ENCODE peak calls at places on chromosomes 5 and 9, in four cellular contexts. D is iPS-NIHi11, Z is SK-N-DZ, V is WTC11. U is an unnamed sample.

GRCh38 chr5:3886521-3887461 is 291.2 kb downstream of the IRX1 start:
- DNase-seq in D (no peak), Z (no peak), V (no peak), U (no peak)

GRCh38 chr5:143938230-143938629 is 126.3 kb downstream of the HMHB1 start:
- DNase-seq in D (no peak), Z (no peak), V (no peak), U (no peak)

GRCh38 chr5:5135957-5136676 is 4.0 kb upstream of the ADAMTS16 start:
- DNase-seq in D (no peak), Z (no peak), V (no peak), U (no peak)

GRCh38 chr5:131114754-131115153 is 50.3 kb downstream of the HINT1 start:
- DNase-seq in D (no peak), Z (no peak), V (no peak), U (no peak)

GRCh38 chr5:139453683-139454567 is 8.6 kb downstream of the ECSCR start:
- DNase-seq in D (no peak), Z (no peak), V (no peak), U (no peak)

GRCh38 chr5:115098041-115098702 is 71.5 kb downstream of the TRIM36 start:
- DNase-seq in D (peak), Z (peak), V (no peak), U (no peak)

GRCh38 chr5:96124589-96124988 is 162.9 kb upstream of the ELL2 start:
- DNase-seq in D (no peak), Z (no peak), V (no peak), U (no peak)

GRCh38 chr5:107669543-107670027 is 1.2 kb downstream of the EFNA5 start:
- DNase-seq in D (peak), Z (peak), V (peak), U (peak)

GRCh38 chr9:68702493-68702892 is 2.5 kb upstream of the PIP5K1B start:
- DNase-seq in D (no peak), Z (no peak), V (no peak), U (no peak)

GRCh38 chr5:100232730-100233129 is 302.4 kb upstream of the FAM174A start:
- DNase-seq in D (no peak), Z (peak), V (no peak), U (no peak)

GRCh38 chr9:13707635-13708410 is 428.3 kb upstream of the MPDZ start:
- DNase-seq in D (no peak), Z (no peak), V (no peak), U (no peak)

GRCh38 chr5:87354496-87354895 is 58.2 kb downstream of the CCNH start:
- DNase-seq in D (no peak), Z (no peak), V (no peak), U (no peak)

GRCh38 chr9:13377286-13377925 is 97.9 kb upstream of the MPDZ start:
- DNase-seq in D (no peak), Z (no peak), V (no peak), U (no peak)

GRCh38 chr5:176446884-176447537 is 1.2 kb upstream of the FAF2 start:
- DNase-seq in D (no peak), Z (peak), V (peak), U (peak)

GRCh38 chr9:1951446-1951845 is 63.7 kb upstream of the SMARCA2 start:
- DNase-seq in D (no peak), Z (no peak), V (no peak), U (no peak)

GRCh38 chr5:32836176-32836575 is 125.1 kb downstream of the NPR3 start:
- DNase-seq in D (no peak), Z (no peak), V (no peak), U (no peak)

GRCh38 chr5:116320486-116320885 is 235.7 kb downstream of the COMMD10 start:
- DNase-seq in D (no peak), Z (no peak), V (no peak), U (no peak)

GRCh38 chr5:113336975-113337374 is 97.8 kb downstream of the TSSK1B start:
- DNase-seq in D (peak), Z (peak), V (peak), U (peak)

GRCh38 chr5:154464435-154464834 is 13.6 kb downstream of the HAND1 start:
- DNase-seq in D (no peak), Z (no peak), V (no peak), U (no peak)

GRCh38 chr5:32329395-32329834 is 16.7 kb upstream of the MTMR12 start:
- DNase-seq in D (peak), Z (peak), V (peak), U (peak)

GRCh38 chr9:86246752-86247161 is 12.7 kb downstream of the C9orf153 start:
- DNase-seq in D (peak), Z (peak), V (peak), U (peak)

GRCh38 chr5:65623482-65623881 is 651 bp downstream of the TRIM23 start:
- DNase-seq in D (no peak), Z (no peak), V (no peak), U (no peak)

GRCh38 chr5:173020643-173021042 is 35.5 kb upstream of the CREBRF start:
- DNase-seq in D (no peak), Z (no peak), V (no peak), U (no peak)

GRCh38 chr9:131545786-131546335 is 538 bp downstream of the PRRT1B start:
- DNase-seq in D (no peak), Z (no peak), V (no peak), U (peak)

GRCh38 chr5:59222687-59223511 is 640.0 kb downstream of the RAB3C start:
- DNase-seq in D (no peak), Z (peak), V (no peak), U (no peak)

GRCh38 chr5:169499990-169500389 is 83.6 kb upstream of the SPDL1 start:
- DNase-seq in D (no peak), Z (no peak), V (no peak), U (no peak)

GRCh38 chr5:102307232-102307631 is 11.1 kb upstream of the SLCO4C1 start:
- DNase-seq in D (no peak), Z (no peak), V (no peak), U (no peak)

GRCh38 chr9:116855881-116856662 is 169.0 kb downstream of the TRIM32 start:
- DNase-seq in D (peak), Z (no peak), V (no peak), U (no peak)

GRCh38 chr9:93147632-93148031 is 13.6 kb upstream of the NINJ1 start:
- DNase-seq in D (no peak), Z (no peak), V (no peak), U (no peak)

GRCh38 chr5:159459951-159460538 is 129.8 kb upstream of the IL12B start:
- DNase-seq in D (no peak), Z (no peak), V (no peak), U (no peak)

GRCh38 chr9:83392228-83392627 is 146.0 kb downstream of the FRMD3 start:
- DNase-seq in D (no peak), Z (no peak), V (no peak), U (no peak)

GRCh38 chr5:26432393-26432792 is 606.0 kb downstream of the CDH9 start:
- DNase-seq in D (no peak), Z (no peak), V (no peak), U (no peak)

GRCh38 chr5:61625682-61626620 is 293.9 kb downstream of the ZSWIM6 start:
- DNase-seq in D (peak), Z (no peak), V (peak), U (peak)

GRCh38 chr9:88280816-88281382 is 107.3 kb upstream of the SPIN1 start:
- DNase-seq in D (peak), Z (no peak), V (peak), U (no peak)

GRCh38 chr5:78735834-78736463 is 87.4 kb upstream of the LHFPL2 start:
- DNase-seq in D (no peak), Z (no peak), V (no peak), U (no peak)

GRCh38 chr5:143245929-143246561 is 157.4 kb downstream of the NR3C1 start:
- DNase-seq in D (peak), Z (peak), V (no peak), U (no peak)

GRCh38 chr5:54390539-54391031 is 64.9 kb upstream of the HSPB3 start:
- DNase-seq in D (no peak), Z (no peak), V (no peak), U (no peak)

GRCh38 chr9:136808075-136808780 is 480 bp downstream of the RABL6 start:
- DNase-seq in D (peak), Z (no peak), V (no peak), U (no peak)

GRCh38 chr5:14109041-14109747 is 33.9 kb upstream of the TRIO start:
- DNase-seq in D (no peak), Z (no peak), V (no peak), U (no peak)

GRCh38 chr5:14144586-14145355 is 1.6 kb downstream of the TRIO start:
- DNase-seq in D (peak), Z (peak), V (peak), U (peak)